ENCODE peak calls at places on chromosomes 5 and 9, in four cellular contexts. H is fibroblast of the conjunctiva, M is NCI-H2107, V is ELR. G is an unnamed sample.

GRCh38 chr5:73370620-73371583 is 77.7 kb downstream of the FOXD1 start:
- DNase-seq in M (no peak), V (peak; percentile 99), H (peak; percentile 71), G (no peak)

GRCh38 chr5:115873392-115873791 is 31.7 kb downstream of the AP3S1 start:
- DNase-seq in V (peak; percentile 64), M (no peak), H (no peak), G (no peak)

GRCh38 chr9:27247756-27248155 is 49.2 kb downstream of the EQTN start:
- DNase-seq in M (no peak), H (peak; percentile 30), V (peak; percentile 52), G (no peak)

GRCh38 chr5:74094096-74094778 is 468.2 kb downstream of the ARHGEF28 start:
- DNase-seq in V (no peak), H (peak; percentile 1), M (no peak), G (no peak)

GRCh38 chr5:177498013-177498847 is 826 bp upstream of the PDLIM7 start:
- DNase-seq in H (no peak), M (no peak), V (peak; percentile 64), G (no peak)

GRCh38 chr5:72366324-72366976 is 46.3 kb downstream of the PTCD2 start:
- DNase-seq in H (peak; percentile 67), V (peak; percentile 88), M (peak; percentile 24), G (no peak)

GRCh38 chr9:135310134-135310533 is 169.4 kb upstream of the PPP1R26 start:
- DNase-seq in H (no peak), M (no peak), V (no peak), G (no peak)

GRCh38 chr5:173324115-173325001 is 3.9 kb downstream of the STC2 start:
- DNase-seq in V (no peak), H (peak; percentile 93), M (no peak), G (no peak)

GRCh38 chr9:92724528-92725265 is 39.9 kb downstream of the BICD2 start:
- DNase-seq in H (no peak), V (no peak), M (no peak), G (no peak)

GRCh38 chr5:178519155-178519554 is 71.0 kb downstream of the COL23A1 start:
- DNase-seq in H (no peak), V (no peak), M (no peak), G (no peak)

GRCh38 chr5:58156977-58157701 is 302.7 kb downstream of the PLK2 start:
- DNase-seq in H (no peak), M (no peak), V (peak; percentile 7), G (no peak)

GRCh38 chr9:128120061-128120740 is 7.3 kb downstream of the PTGES2 start:
- DNase-seq in H (no peak), V (no peak), M (no peak), G (no peak)

GRCh38 chr9:917730-918129 is 58.7 kb upstream of the DMRT3 start:
- DNase-seq in M (no peak), H (no peak), V (no peak), G (no peak)

GRCh38 chr5:159849437-159850191 is 66.7 kb upstream of the ADRA1B start:
- DNase-seq in V (peak; percentile 90), H (peak; percentile 38), M (no peak), G (no peak)

GRCh38 chr5:79845448-79846197 is 145.4 kb downstream of the MTX3 start:
- DNase-seq in M (no peak), V (peak; percentile 88), H (peak; percentile 69), G (no peak)

GRCh38 chr5:65774346-65774745 is 52.3 kb downstream of the NLN start:
- DNase-seq in M (no peak), H (no peak), V (peak; percentile 86), G (no peak)

GRCh38 chr5:36240779-36241635 is 718 bp downstream of the NADK2 start:
- DNase-seq in M (no peak), V (peak; percentile 82), H (peak; percentile 26), G (peak; percentile 35)

GRCh38 chr5:76145945-76146344 is 62.8 kb downstream of the SV2C start:
- DNase-seq in H (no peak), M (no peak), V (peak; percentile 22), G (no peak)

GRCh38 chr9:99391937-99392574 is 170.0 kb downstream of the SEC61B start:
- DNase-seq in H (no peak), M (no peak), V (no peak), G (no peak)

GRCh38 chr5:24791326-24791725 is 146.5 kb upstream of the CDH10 start:
- DNase-seq in V (no peak), H (no peak), M (no peak), G (no peak)

GRCh38 chr9:106752581-106752980 is 110.4 kb upstream of the ZNF462 start:
- DNase-seq in V (peak; percentile 10), H (no peak), M (no peak), G (no peak)

GRCh38 chr9:136939996-136940525 is 4.5 kb downstream of the FBXW5 start:
- DNase-seq in M (no peak), V (no peak), H (no peak), G (no peak)